ENCODE peak calls at places on chromosomes 12 and 14, in four cellular contexts. K is ascending aorta; F is tibial artery; E is naive thymus-derived CD4-positive, alpha-beta T cell. L is an unnamed sample.
A peak's percentile ranks its signal among the peaks of the same experiment; 100 is the strongest.

GRCh38 chr14:80489513-80489912 is 278.2 kb upstream of the DIO2 start:
- DNase-seq in E (no peak), F (no peak), K (no peak), L (no peak)

GRCh38 chr12:108287227-108287626 is 51.9 kb downstream of the CMKLR1 start:
- DNase-seq in E (no peak), F (no peak), K (no peak), L (no peak)

GRCh38 chr14:83355609-83356008 is 1822.0 kb upstream of the SEL1L start:
- DNase-seq in K (no peak), E (no peak), F (no peak), L (no peak)

GRCh38 chr14:50452979-50453705 is 56.5 kb upstream of the CDKL1 start:
- DNase-seq in K (no peak), F (no peak), E (no peak), L (no peak)

GRCh38 chr12:59820594-59821011 is 224.8 kb downstream of the SLC16A7 start:
- DNase-seq in E (no peak), K (no peak), F (no peak), L (no peak)

GRCh38 chr12:100573168-100573498 is 351 bp upstream of the GAS2L3 start:
- DNase-seq in E (no peak), F (no peak), K (no peak), L (no peak)

GRCh38 chr12:98417303-98417702 is 98.1 kb upstream of the TMPO start:
- DNase-seq in E (no peak), K (no peak), F (no peak), L (no peak)

GRCh38 chr12:11959117-11959823 is 111.5 kb upstream of the BCL2L14 start:
- DNase-seq in E (no peak), K (no peak), F (no peak), L (no peak)

GRCh38 chr14:99758121-99758871 is 34.9 kb upstream of the EML1 start:
- DNase-seq in F (peak; percentile 30), K (peak; percentile 65), E (no peak), L (no peak)

DNA sequence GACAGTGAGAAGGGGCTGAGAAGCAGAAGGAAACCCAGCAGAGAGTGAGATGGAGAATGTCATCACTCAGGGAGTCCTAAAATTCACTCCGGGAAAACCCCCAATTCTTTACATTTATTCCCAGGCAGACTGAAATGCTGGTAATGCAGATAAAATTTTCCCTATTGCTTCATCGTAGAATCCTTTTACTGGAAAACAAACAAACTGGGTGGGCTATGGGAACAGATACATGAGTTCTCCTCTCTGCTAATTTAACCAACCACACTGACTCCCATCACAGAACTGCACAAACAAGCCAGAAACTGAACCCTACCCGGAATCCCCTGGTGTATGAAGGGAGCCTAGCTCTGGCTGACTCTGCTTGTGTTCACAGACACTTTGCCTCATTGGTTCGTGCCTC is 20.9 kb downstream of the HEBP1 start:
- DNase-seq in F (no peak), K (no peak), E (no peak), L (no peak)
- H3K27ac ChIP-seq in F (peak overlapping the region; percentile 67), K (peak overlapping the region; percentile 81), E (no peak overlapping the region), L (no peak overlapping the region)

GRCh38 chr12:42446761-42447160 is 120.8 kb downstream of the PPHLN1 start:
- DNase-seq in F (no peak), E (no peak), K (no peak), L (no peak)
- H3K4me1 ChIP-seq in F (no peaks in the 10 kb centered on the region), E (no peaks in the 10 kb centered on the region), K (peaks cover 2% of the 10 kb centered on the region), L (no peaks in the 10 kb centered on the region)

DNA sequence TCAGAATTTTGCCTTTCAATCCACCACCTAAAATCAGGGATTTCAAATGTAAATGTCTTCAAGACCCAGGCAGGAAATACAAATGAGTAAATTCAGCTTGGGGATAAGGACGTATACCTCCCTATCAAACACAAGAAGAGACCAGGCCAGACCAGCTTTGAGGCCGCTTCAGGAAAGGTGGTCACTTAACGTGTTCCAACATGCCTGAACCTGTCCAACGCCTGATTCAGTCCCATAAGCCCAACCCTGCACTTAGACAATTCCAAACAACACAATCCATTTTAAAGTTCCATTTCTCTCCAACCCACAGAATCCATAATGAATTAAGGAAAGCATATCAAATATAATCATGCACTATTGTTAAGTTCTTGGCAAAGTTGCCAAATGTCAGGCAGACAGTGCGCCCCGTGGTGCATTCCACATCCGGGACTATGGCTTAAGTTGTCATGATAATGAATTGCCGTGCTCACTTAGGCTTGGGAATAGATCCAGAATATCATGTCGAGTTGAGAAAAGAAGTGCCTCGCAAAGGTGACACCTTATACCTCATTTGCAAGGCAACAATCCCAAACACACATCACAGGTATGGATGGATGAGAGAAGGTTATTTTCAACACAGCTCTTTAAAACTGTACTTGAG is 35.5 kb downstream of the CCDC60 start:
- DNase-seq in K (no peak), F (no peak), E (no peak), L (no peak)
- H3K27ac ChIP-seq in K (no peak overlapping the region), F (no peak overlapping the region), E (no peak overlapping the region), L (no peak overlapping the region)

DNA sequence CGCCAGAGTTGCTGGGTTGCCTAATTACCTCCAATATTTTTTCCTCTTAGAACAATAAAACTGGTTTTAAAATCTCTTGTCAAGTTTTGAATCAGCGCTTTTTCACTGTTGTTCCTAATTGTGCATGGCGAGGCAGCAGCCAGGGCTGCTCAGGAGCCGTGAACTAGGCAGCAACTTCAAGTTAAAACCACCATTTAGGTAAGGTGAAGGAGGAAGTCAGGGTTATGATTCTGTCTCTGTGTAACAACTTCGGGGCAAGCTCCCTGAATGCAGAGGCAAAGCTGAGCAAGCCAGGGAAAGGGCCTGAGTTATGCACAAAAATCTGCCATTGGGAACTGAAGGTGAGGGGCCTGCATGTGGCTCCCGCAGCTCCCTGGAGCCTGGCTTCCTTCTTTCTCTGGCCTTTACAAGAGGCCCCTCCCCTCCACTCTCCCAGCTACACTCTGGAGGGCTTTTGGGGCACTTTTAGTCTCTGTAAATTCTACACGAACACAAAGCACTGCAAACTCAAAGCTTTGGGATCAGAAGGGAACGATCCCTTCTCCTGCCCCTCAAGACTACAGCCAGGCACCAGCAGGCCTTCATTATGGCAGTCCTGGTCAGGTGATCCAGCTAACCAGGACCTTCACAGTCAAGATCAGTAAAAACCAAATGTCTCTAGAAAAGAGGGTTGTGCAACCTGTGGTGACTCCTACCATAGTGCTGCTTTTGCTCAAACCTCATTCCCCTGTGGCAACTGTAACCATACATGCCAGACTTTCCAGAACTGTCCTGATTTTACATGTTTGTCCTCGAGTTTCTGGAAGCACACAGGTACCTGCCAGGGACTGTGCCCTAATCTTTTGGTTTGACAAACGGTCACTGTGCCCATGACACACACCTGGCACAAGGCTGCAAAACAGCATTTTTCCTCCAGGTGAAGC is 67.3 kb upstream of the PTGR2 start:
- DNase-seq in F (peak; percentile 51), E (no peak), K (no peak), L (no peak)
- H3K4me1 ChIP-seq in F (no peaks in the 10 kb centered on the region), E (peaks cover 45% of the 10 kb centered on the region), K (peaks cover 28% of the 10 kb centered on the region), L (peaks cover 39% of the 10 kb centered on the region)

GRCh38 chr14:92655372-92655771 is 93.1 kb downstream of the LGMN start:
- DNase-seq in E (no peak), F (no peak), K (no peak), L (no peak)

GRCh38 chr14:92655802-92656201 is 92.6 kb downstream of the LGMN start:
- DNase-seq in F (no peak), E (no peak), K (no peak), L (no peak)

GRCh38 chr14:92658160-92658559 is 90.3 kb downstream of the LGMN start:
- DNase-seq in E (no peak), K (no peak), F (no peak), L (no peak)

GRCh38 chr14:92657457-92658142 is 90.8 kb downstream of the LGMN start:
- DNase-seq in E (no peak), F (peak; percentile 74), K (peak; percentile 80), L (no peak)

GRCh38 chr14:92656306-92656705 is 92.1 kb downstream of the LGMN start:
- DNase-seq in F (no peak), K (no peak), E (no peak), L (no peak)
- H3K27ac ChIP-seq in F (no peak overlapping the region), K (peak overlapping the region; percentile 50), E (peak overlapping the region; percentile 90), L (peak overlapping the region; percentile 56)

DNA sequence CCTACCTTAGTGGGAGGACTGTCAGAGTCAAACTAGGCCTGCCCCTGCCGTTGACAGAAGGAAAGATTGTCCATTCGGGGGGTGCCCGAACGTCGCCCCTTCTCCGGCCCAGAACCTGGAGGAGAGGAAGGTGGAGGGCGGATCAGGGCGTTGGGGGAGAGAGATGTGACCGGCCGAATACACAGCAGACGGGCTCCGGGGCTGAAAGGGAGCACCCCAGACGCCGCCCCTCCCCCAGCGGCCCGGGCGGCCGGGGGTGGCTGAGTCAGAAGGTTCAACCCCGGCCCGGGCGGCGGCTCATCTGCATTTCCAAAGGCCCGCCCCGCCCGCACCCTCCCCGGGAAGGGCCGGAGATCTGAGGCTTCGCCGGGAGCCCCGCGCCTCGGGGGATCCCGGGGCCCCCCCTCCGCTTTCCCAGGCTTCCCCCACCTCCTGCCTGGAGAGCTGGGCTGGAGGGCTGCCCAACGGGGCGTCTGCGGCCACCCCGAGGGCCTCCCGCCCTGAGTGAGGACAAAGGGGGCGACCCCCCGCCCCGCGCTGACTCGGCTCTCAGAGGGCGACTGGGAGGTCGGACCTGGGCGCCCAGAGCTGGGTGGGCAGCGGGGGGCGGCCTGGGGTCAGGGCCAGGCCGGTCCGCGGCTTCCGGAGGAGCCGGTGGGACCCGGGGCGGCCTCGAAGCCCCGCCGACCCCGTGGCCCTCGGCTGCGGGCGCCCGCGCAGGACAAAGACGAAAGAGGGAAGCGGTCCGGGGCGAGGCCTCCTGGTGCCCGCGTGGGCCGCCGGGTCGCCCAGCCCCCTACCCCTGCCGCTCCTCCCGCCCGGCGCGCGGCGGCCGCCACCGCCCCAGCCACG is 3.7 kb upstream of the SETD1B start:
- DNase-seq in F (peak; percentile 94), E (peak; percentile 53), K (peak; percentile 94), L (peak; percentile 67)
- H3K4me1 ChIP-seq in F (no peaks in the 10 kb centered on the region), E (peaks cover 17% of the 10 kb centered on the region), K (peaks cover 22% of the 10 kb centered on the region), L (peaks cover 20% of the 10 kb centered on the region)

DNA sequence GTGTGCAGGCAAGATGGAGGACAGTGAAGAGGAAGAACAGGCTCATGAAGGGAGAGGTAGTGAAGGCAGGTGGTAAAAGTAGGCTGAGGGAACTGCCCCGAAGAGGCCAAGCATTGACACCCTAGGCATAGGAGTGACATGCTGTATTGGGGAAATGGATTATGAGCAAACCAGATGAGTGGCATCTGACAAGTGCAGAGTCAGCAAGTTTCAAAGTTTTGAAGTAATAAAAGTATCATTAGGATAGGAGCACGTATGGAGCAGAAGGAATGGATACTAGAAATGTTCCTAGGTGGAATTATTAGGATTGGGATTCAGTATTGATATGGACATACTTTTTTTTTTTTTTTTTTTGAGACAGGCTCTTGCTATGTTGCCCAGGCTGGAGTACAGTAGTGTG is 139.8 kb downstream of the SAMD4A start:
- DNase-seq in E (no peak), F (no peak), K (no peak), L (no peak)
- H3K27ac ChIP-seq in E (no peak overlapping the region), F (no peak overlapping the region), K (no peak overlapping the region), L (no peak overlapping the region)

DNA sequence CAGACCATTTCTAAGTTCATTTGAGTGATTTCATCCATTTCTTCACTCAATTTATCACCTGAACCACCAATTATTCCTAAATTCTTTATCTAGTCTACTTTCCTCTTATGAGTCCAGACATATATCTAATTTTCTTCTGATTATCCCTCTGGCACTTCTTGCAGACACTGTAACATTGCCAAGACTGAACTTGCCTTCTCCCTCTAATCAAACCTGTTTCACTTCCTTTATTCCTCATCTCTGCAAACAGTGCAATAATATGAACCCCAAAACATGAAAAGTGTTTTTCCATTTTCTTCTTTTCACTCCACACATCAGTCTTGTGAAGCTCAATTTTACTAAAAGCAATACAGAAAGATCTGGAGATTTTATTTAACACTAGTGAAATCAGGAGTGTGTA is 37.8 kb upstream of the PTPRQ start:
- DNase-seq in K (no peak), F (no peak), E (no peak), L (no peak)
- H3K4me1 ChIP-seq in K (no peaks in the 10 kb centered on the region), F (no peaks in the 10 kb centered on the region), E (no peaks in the 10 kb centered on the region), L (no peaks in the 10 kb centered on the region)